ENCODE peak calls at places on chromosomes 1 and 21, in eight cellular contexts. F is H1, M is WTC11, K is endothelial cell of umbilical vein, I is GM12878, H is HCT116, J is A549, S is K562. Y is an unnamed sample.

GRCh38 chr1:145707183-145707867 is at the start of gene PDZK1:
- DNase-seq in F (no peak), M (peak; percentile 19), K (no peak), I (no peak), H (no peak), J (no peak), S (no peak), Y (no peak)

GRCh38 chr1:113875714-113876113 is 4.2 kb upstream of the PTPN22 start:
- DNase-seq in F (no peak), M (no peak), K (no peak), I (peak; percentile 34), H (no peak), J (no peak), S (no peak), Y (no peak)

GRCh38 chr1:147225193-147225730 is at the start of gene FMO5:
- DNase-seq in F (peak; percentile 65), M (peak; percentile 67), K (peak; percentile 57), I (no peak), H (no peak), J (peak; percentile 76), S (peak; percentile 56), Y (peak; percentile 73)

GRCh38 chr1:217717959-217718358 is 86.8 kb downstream of the SPATA17 start:
- DNase-seq in F (no peak), M (no peak), K (no peak), I (no peak), H (no peak), J (peak; percentile 48), S (no peak), Y (no peak)

GRCh38 chr1:147700042-147700711 is 29.9 kb upstream of the ACP6 start:
- DNase-seq in F (peak; percentile 70), M (peak; percentile 71), K (peak; percentile 65), I (no peak), H (peak; percentile 36), J (peak; percentile 71), S (peak; percentile 45), Y (peak; percentile 43)

GRCh38 chr1:116329524-116330341 is 43.3 kb upstream of the ATP1A1 start:
- DNase-seq in F (no peak), M (no peak), K (peak; percentile 43), I (no peak), H (no peak), J (no peak), S (no peak), Y (no peak)

GRCh38 chr21:28160378-28160777 is 832.3 kb downstream of the LTN1 start:
- DNase-seq in F (no peak), M (no peak), K (no peak), I (no peak), H (no peak), J (no peak), S (no peak), Y (no peak)

GRCh38 chr1:174197088-174197487 is 37.8 kb downstream of the RABGAP1L start:
- DNase-seq in F (no peak), M (no peak), K (no peak), I (no peak), H (no peak), J (no peak), S (no peak), Y (no peak)

GRCh38 chr1:152932170-152932811 is 14.7 kb upstream of the SPRR5 start:
- DNase-seq in F (no peak), M (no peak), K (no peak), I (no peak), H (no peak), J (no peak), S (no peak), Y (no peak)

GRCh38 chr1:84164156-84164555 is 20.1 kb downstream of the PRKACB start:
- DNase-seq in F (no peak), M (no peak), K (no peak), I (no peak), H (no peak), J (no peak), S (no peak), Y (no peak)

GRCh38 chr1:227769601-227770494 is 34.6 kb downstream of the SNAP47 start:
- DNase-seq in F (no peak), M (no peak), K (no peak), I (no peak), H (no peak), J (no peak), S (no peak), Y (no peak)

GRCh38 chr21:15943009-15943666 is 213.4 kb downstream of the USP25 start:
- DNase-seq in F (no peak), M (no peak), K (peak; percentile 49), I (no peak), H (no peak), J (peak; percentile 3), S (no peak), Y (no peak)

GRCh38 chr1:3283849-3284248 is 170.6 kb upstream of the ARHGEF16 start:
- DNase-seq in F (peak; percentile 88), M (peak; percentile 77), K (no peak), I (no peak), H (no peak), J (peak; percentile 27), S (peak; percentile 70), Y (peak; percentile 26)

DNA sequence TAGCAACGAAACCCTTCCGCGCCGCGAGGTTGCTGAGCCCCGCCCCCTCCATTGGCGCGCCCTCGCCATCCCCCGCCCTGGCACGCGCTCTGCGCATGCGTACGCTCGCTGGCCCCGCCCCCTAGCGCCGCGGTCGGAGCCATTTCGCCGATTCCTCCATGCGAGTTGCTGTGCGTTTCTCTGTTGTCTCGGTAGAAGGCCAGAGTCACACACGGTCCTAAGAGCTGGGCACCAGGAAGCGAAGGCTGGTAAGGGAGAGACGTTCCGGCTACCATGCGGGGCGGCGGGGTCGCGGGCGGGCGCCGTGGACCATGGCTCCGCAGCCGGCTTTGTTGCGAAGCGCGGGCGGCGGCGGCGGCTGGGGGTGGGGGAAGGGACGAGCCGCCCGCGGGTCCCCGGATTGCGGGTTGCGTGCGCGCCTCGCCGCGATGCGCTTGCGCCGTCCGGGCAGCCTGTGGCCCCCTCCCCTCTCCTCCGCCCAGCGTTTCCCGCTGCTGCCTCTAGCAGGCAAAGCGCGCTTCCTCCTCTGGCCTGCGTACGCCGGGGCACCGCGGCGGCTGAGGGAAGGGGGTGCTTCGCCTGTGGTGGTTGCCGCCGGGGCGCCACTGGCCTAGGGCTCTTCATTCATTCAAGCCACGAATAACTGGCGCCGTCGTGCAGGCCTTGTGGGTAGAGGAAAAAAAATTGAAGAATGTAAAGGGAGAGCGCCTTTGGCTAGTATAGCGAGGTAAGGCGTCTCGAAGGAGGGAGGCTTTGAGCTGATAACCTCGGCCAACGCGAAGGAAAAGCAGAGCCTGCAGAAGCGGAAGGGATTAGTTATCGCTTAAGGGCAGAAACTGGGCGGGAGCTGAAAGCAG is at the start of gene DHX9:
- DNase-seq in F (peak; percentile 99), M (peak; percentile 93), K (peak; percentile 92), I (peak; percentile 60), H (peak; percentile 68), J (peak; percentile 85), S (peak; percentile 99), Y (peak; percentile 95)
- TF ChIP-seq CTCF in F (peak; percentile 32), M (no peak), K (peak; percentile 23), I (no peak), H (no peak), J (no peak), S (peak; percentile 7), Y (peak; percentile 6)

GRCh38 chr1:220498188-220498587 is 29.7 kb upstream of the MARK1 start:
- DNase-seq in F (no peak), M (no peak), K (no peak), I (no peak), H (no peak), J (no peak), S (no peak), Y (no peak)
- TF ChIP-seq MAX in F (no peak), M (no peak), K (no peak), I (no peak), H (no peak), J (no peak), S (no peak), Y (no peak)

GRCh38 chr1:66137235-66137634 is 344.5 kb downstream of the PDE4B start:
- DNase-seq in F (no peak), M (no peak), K (no peak), I (no peak), H (no peak), J (no peak), S (no peak), Y (no peak)

GRCh38 chr1:66143661-66144060 is 351.0 kb downstream of the PDE4B start:
- DNase-seq in F (no peak), M (no peak), K (no peak), I (no peak), H (no peak), J (no peak), S (no peak), Y (no peak)

GRCh38 chr1:66138613-66139012 is 345.9 kb downstream of the PDE4B start:
- DNase-seq in F (no peak), M (no peak), K (no peak), I (no peak), H (no peak), J (no peak), S (no peak), Y (no peak)

GRCh38 chr1:66135165-66135564 is 342.5 kb downstream of the PDE4B start:
- DNase-seq in F (no peak), M (no peak), K (no peak), I (no peak), H (no peak), J (no peak), S (no peak), Y (no peak)

DNA sequence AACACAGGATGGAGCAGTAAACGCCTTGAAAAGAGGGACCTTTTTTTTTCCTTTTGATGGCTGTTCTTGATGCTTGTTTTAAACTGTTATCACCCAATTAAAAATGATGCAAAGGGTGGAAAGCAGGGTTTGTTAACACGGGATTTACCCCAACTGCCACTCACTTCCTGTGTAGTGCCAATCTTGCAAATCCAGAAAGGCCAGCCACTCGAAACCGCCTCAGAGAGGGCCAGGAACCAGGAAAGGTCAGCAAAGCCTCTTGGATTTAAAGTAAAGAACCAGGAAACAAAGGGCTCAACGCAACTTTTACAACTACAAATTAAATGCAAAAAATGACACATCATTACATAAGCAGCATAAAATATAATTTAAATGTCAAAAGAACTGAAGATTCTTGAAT is 347.4 kb downstream of the PDE4B start:
- DNase-seq in F (no peak), M (no peak), K (no peak), I (no peak), H (no peak), J (no peak), S (no peak), Y (no peak)
- TF ChIP-seq CTCF in F (no peak), M (no peak), K (no peak), I (no peak), H (no peak), J (no peak), S (no peak), Y (no peak)

GRCh38 chr1:11318982-11319381 is 46.0 kb downstream of the UBIAD1 start:
- DNase-seq in F (no peak), M (no peak), K (no peak), I (no peak), H (no peak), J (no peak), S (peak; percentile 77), Y (peak; percentile 28)

GRCh38 chr1:11320153-11320936 is 47.3 kb downstream of the UBIAD1 start:
- DNase-seq in F (peak; percentile 91), M (peak; percentile 91), K (no peak), I (no peak), H (no peak), J (peak; percentile 23), S (peak; percentile 61), Y (peak; percentile 38)

GRCh38 chr1:11311816-11312755 is 39.1 kb downstream of the UBIAD1 start:
- DNase-seq in F (no peak), M (no peak), K (no peak), I (no peak), H (no peak), J (no peak), S (no peak), Y (no peak)

GRCh38 chr1:11314959-11315358 is 42.0 kb downstream of the UBIAD1 start:
- DNase-seq in F (no peak), M (no peak), K (no peak), I (no peak), H (no peak), J (no peak), S (no peak), Y (no peak)

GRCh38 chr1:11316701-11317100 is 43.7 kb downstream of the UBIAD1 start:
- DNase-seq in F (no peak), M (no peak), K (no peak), I (no peak), H (no peak), J (no peak), S (no peak), Y (no peak)
- TF ChIP-seq MAX in F (no peak), M (no peak), K (no peak), I (no peak), H (no peak), J (no peak), S (no peak), Y (no peak)